ENCODE peak calls at places on chromosome 6, in five cellular contexts. J is cerebellar cortex; G is stimulated activated CD4-positive, alpha-beta T cell treated with anti-CD3 and anti-CD28 coated beads, Interleukin-4, amount 100 ng/mL, for 48 hours; C is NCI-H1105 treated with DMSO at 0.1 percent for 48 hours; P is activated CD8-positive, alpha-beta memory T cell treated with anti-CD3 and anti-CD28 coated beads, Interleukin-2, amount 10 ng/mL, durations not matched to agents 7 days and 5 days. H is an unnamed sample.

GRCh38 chr6:158408552-158409130 is 96.4 kb downstream of the TULP4 start:
- DNase-seq in G (no peak), P (no peak), J (no peak), C (no peak), H (no peak)

GRCh38 chr6:46265373-46265772 is 94.6 kb upstream of the ENPP5 start:
- DNase-seq in J (no peak), C (no peak), G (no peak), P (no peak), H (no peak)

GRCh38 chr6:75600694-75601265 is 900 bp upstream of the SENP6 start:
- DNase-seq in G (no peak), P (no peak), J (no peak), C (no peak), H (no peak)

GRCh38 chr6:166598441-166599138 is 12.1 kb upstream of the RAMACL start:
- DNase-seq in C (no peak), J (peak; percentile 22), P (no peak), G (no peak), H (no peak)

GRCh38 chr6:105733556-105734162 is 330.8 kb upstream of the PREP start:
- DNase-seq in C (peak; percentile 61), G (no peak), J (peak; percentile 36), P (no peak), H (no peak)

GRCh38 chr6:17421406-17421805 is 28.0 kb downstream of the CAP2 start:
- DNase-seq in P (no peak), G (no peak), J (no peak), C (no peak), H (no peak)

GRCh38 chr6:110173506-110174132 is 5.9 kb downstream of the WASF1 start:
- DNase-seq in G (no peak), J (no peak), P (no peak), C (no peak), H (no peak)

GRCh38 chr6:166223091-166223490 is 55.4 kb upstream of the TBXT start:
- DNase-seq in C (no peak), J (no peak), P (no peak), G (no peak), H (no peak)

GRCh38 chr6:130140084-130140483 is 82.7 kb downstream of the SAMD3 start:
- DNase-seq in P (no peak), J (no peak), C (no peak), G (no peak), H (no peak)

GRCh38 chr6:36197739-36198221 is 1.2 kb downstream of the BRPF3 start:
- DNase-seq in P (no peak), J (peak; percentile 73), G (no peak), C (no peak), H (no peak)

GRCh38 chr6:104940881-104941693 is 15.8 kb upstream of the LIN28B start:
- DNase-seq in J (peak; percentile 32), G (peak; percentile 17), C (no peak), P (peak; percentile 44), H (peak; percentile 79)

GRCh38 chr6:138677538-138677937 is 96.0 kb upstream of the CCDC28A start:
- DNase-seq in C (no peak), J (no peak), G (no peak), P (no peak), H (no peak)

GRCh38 chr6:138722425-138723371 is 50.9 kb upstream of the CCDC28A start:
- DNase-seq in J (no peak), G (no peak), P (no peak), C (no peak), H (no peak)

GRCh38 chr6:32252326-32253009 is 28.6 kb upstream of the NOTCH4 start:
- DNase-seq in G (no peak), J (no peak), C (no peak), P (no peak), H (no peak)

GRCh38 chr6:128432394-128432793 is 88.0 kb downstream of the PTPRK start:
- DNase-seq in P (no peak), J (no peak), C (no peak), G (no peak), H (no peak)

GRCh38 chr6:13813621-13814175 is 659 bp downstream of the MCUR1 start:
- DNase-seq in J (peak; percentile 70), G (no peak), C (peak; percentile 76), P (no peak), H (no peak)

GRCh38 chr6:40640591-40641293 is 53.6 kb upstream of the LRFN2 start:
- DNase-seq in G (no peak), P (peak; percentile 65), J (no peak), C (no peak), H (no peak)

GRCh38 chr6:40997256-40997957 is 41.6 kb downstream of the UNC5CL start:
- DNase-seq in J (no peak), P (no peak), G (no peak), C (no peak), H (peak; percentile 24)

GRCh38 chr6:138234363-138234762 is 16.1 kb upstream of the PBOV1 start:
- DNase-seq in P (no peak), C (no peak), G (no peak), J (no peak), H (no peak)

GRCh38 chr6:116461563-116462507 is 660 bp downstream of the CALHM6 start:
- DNase-seq in G (peak; percentile 42), C (no peak), J (no peak), P (peak; percentile 69), H (peak; percentile 34)

GRCh38 chr6:43779864-43780260 is 9.9 kb downstream of the VEGFA start:
- DNase-seq in J (no peak), C (no peak), G (no peak), P (no peak), H (no peak)

GRCh38 chr6:70503813-70504465 is 62.8 kb upstream of the SDHAF4 start:
- DNase-seq in G (no peak), C (no peak), J (no peak), P (no peak), H (no peak)

GRCh38 chr6:140445474-140446004 is 1071.1 kb upstream of the CITED2 start:
- DNase-seq in P (no peak), J (no peak), G (no peak), C (no peak), H (no peak)

GRCh38 chr6:151512481-151512880 is 18.7 kb downstream of the CCDC170 start:
- DNase-seq in P (no peak), J (no peak), C (no peak), G (no peak), H (no peak)

GRCh38 chr6:57013501-57013900 is 33.0 kb upstream of the KIAA1586 start:
- DNase-seq in P (no peak), C (no peak), G (no peak), J (no peak), H (no peak)

GRCh38 chr6:72955666-72956065 is 269.6 kb downstream of the KHDC1L start:
- DNase-seq in G (no peak), C (no peak), P (no peak), J (no peak), H (no peak)

H was measured in progenitor cell of endocrine pancreas.